ENCODE peak calls at places on chromosomes 6 and 20, in five cellular contexts. One of them, this sample, is unnamed.

GRCh38 chr6:95686858-95687257 is 109.5 kb downstream of the MANEA start:
- DNase-seq in GM12878: no peak
- DNase-seq in NCI-H1092 treated with DMSO at 0.1 percent for 48 hours: no peak
- DNase-seq in pancreas: no peak
- DNase-seq in activated CD4-positive, alpha-beta T cell treated with anti-CD3 and anti-CD28 coated beads for 4 hours: no peak
- DNase-seq in this sample: peak; percentile 20

GRCh38 chr6:158536891-158537798 is 22.7 kb upstream of the TMEM181 start:
- DNase-seq in GM12878: no peak
- DNase-seq in NCI-H1092 treated with DMSO at 0.1 percent for 48 hours: peak; percentile 82
- DNase-seq in pancreas: peak; percentile 85
- DNase-seq in activated CD4-positive, alpha-beta T cell treated with anti-CD3 and anti-CD28 coated beads for 4 hours: no peak
- DNase-seq in this sample: peak; percentile 77

GRCh38 chr6:165236326-165236725 is 73.1 kb downstream of the C6orf118 start:
- DNase-seq in GM12878: no peak
- DNase-seq in NCI-H1092 treated with DMSO at 0.1 percent for 48 hours: no peak
- DNase-seq in pancreas: no peak
- DNase-seq in activated CD4-positive, alpha-beta T cell treated with anti-CD3 and anti-CD28 coated beads for 4 hours: no peak
- DNase-seq in this sample: no peak

GRCh38 chr20:53594068-53595017 is 704 bp upstream of the ZNF217 start:
- DNase-seq in GM12878: no peak
- DNase-seq in NCI-H1092 treated with DMSO at 0.1 percent for 48 hours: peak; percentile 92
- DNase-seq in pancreas: peak; percentile 100
- DNase-seq in activated CD4-positive, alpha-beta T cell treated with anti-CD3 and anti-CD28 coated beads for 4 hours: peak; percentile 97
- DNase-seq in this sample: peak; percentile 89

GRCh38 chr6:166786704-166787293 is 159.7 kb upstream of the RPS6KA2 start:
- DNase-seq in GM12878: peak; percentile 21
- DNase-seq in NCI-H1092 treated with DMSO at 0.1 percent for 48 hours: peak; percentile 85
- DNase-seq in pancreas: no peak
- DNase-seq in activated CD4-positive, alpha-beta T cell treated with anti-CD3 and anti-CD28 coated beads for 4 hours: peak; percentile 42
- DNase-seq in this sample: peak; percentile 87

GRCh38 chr20:53829086-53829703 is 235.6 kb upstream of the ZNF217 start:
- DNase-seq in GM12878: no peak
- DNase-seq in NCI-H1092 treated with DMSO at 0.1 percent for 48 hours: no peak
- DNase-seq in pancreas: no peak
- DNase-seq in activated CD4-positive, alpha-beta T cell treated with anti-CD3 and anti-CD28 coated beads for 4 hours: no peak
- DNase-seq in this sample: no peak

GRCh38 chr6:34568829-34569228 is 12.7 kb upstream of the SPDEF start:
- DNase-seq in GM12878: no peak
- DNase-seq in NCI-H1092 treated with DMSO at 0.1 percent for 48 hours: no peak
- DNase-seq in pancreas: no peak
- DNase-seq in activated CD4-positive, alpha-beta T cell treated with anti-CD3 and anti-CD28 coated beads for 4 hours: no peak
- DNase-seq in this sample: no peak

GRCh38 chr6:83231146-83231545 is 38.0 kb downstream of the RWDD2A start:
- DNase-seq in GM12878: no peak
- DNase-seq in NCI-H1092 treated with DMSO at 0.1 percent for 48 hours: no peak
- DNase-seq in pancreas: no peak
- DNase-seq in activated CD4-positive, alpha-beta T cell treated with anti-CD3 and anti-CD28 coated beads for 4 hours: no peak
- DNase-seq in this sample: no peak

GRCh38 chr20:37566590-37567330 is 39.1 kb upstream of the BLCAP start:
- DNase-seq in GM12878: no peak
- DNase-seq in NCI-H1092 treated with DMSO at 0.1 percent for 48 hours: no peak
- DNase-seq in pancreas: peak; percentile 16
- DNase-seq in activated CD4-positive, alpha-beta T cell treated with anti-CD3 and anti-CD28 coated beads for 4 hours: no peak
- DNase-seq in this sample: no peak

GRCh38 chr6:723540-723939 is 30.6 kb upstream of the EXOC2 start:
- DNase-seq in GM12878: no peak
- DNase-seq in NCI-H1092 treated with DMSO at 0.1 percent for 48 hours: no peak
- DNase-seq in pancreas: no peak
- DNase-seq in activated CD4-positive, alpha-beta T cell treated with anti-CD3 and anti-CD28 coated beads for 4 hours: no peak
- DNase-seq in this sample: no peak

GRCh38 chr6:7165002-7165735 is 57.4 kb downstream of the RREB1 start:
- DNase-seq in GM12878: no peak
- DNase-seq in NCI-H1092 treated with DMSO at 0.1 percent for 48 hours: no peak
- DNase-seq in pancreas: no peak
- DNase-seq in activated CD4-positive, alpha-beta T cell treated with anti-CD3 and anti-CD28 coated beads for 4 hours: no peak
- DNase-seq in this sample: no peak

GRCh38 chr6:33633462-33634158 is 12.5 kb downstream of the ITPR3 start:
- DNase-seq in GM12878: no peak
- DNase-seq in NCI-H1092 treated with DMSO at 0.1 percent for 48 hours: peak; percentile 15
- DNase-seq in pancreas: peak; percentile 80
- DNase-seq in activated CD4-positive, alpha-beta T cell treated with anti-CD3 and anti-CD28 coated beads for 4 hours: peak; percentile 59
- DNase-seq in this sample: peak; percentile 8

GRCh38 chr20:43751167-43752050 is 24.6 kb upstream of the GTSF1L start:
- DNase-seq in GM12878: peak; percentile 99
- DNase-seq in NCI-H1092 treated with DMSO at 0.1 percent for 48 hours: no peak
- DNase-seq in pancreas: no peak
- DNase-seq in activated CD4-positive, alpha-beta T cell treated with anti-CD3 and anti-CD28 coated beads for 4 hours: peak; percentile 22
- DNase-seq in this sample: no peak

This sample was measured in NCI-H774.